ENCODE peak calls at places on chromosomes 4 and X, in eight cellular contexts. T, R, W, Z, Y, O, D and B are unnamed samples.

GRCh38 chr4:184267673-184268573 is 50.2 kb upstream of the ENPP6 start:
- DNase-seq in O (no peak), T (peak; percentile 52), W (peak; percentile 84), R (peak; percentile 37), Y (peak; percentile 81), Z (peak; percentile 89), D (no peak), B (no peak)

GRCh38 chrX:40721489-40722106 is 13.7 kb downstream of the MED14 start:
- DNase-seq in O (no peak), Z (no peak), Y (no peak), R (no peak), D (no peak), W (no peak), T (no peak), B (no peak)

GRCh38 chr4:177509346-177509745 is 67.1 kb upstream of the AGA start:
- DNase-seq in D (no peak), O (no peak), T (no peak), Y (no peak), R (no peak), W (no peak), Z (no peak), B (no peak)

GRCh38 chrX:49862093-49862492 is 17.2 kb upstream of the USP27X start:
- DNase-seq in D (no peak), Z (no peak), O (no peak), R (no peak), Y (no peak), T (no peak), W (no peak), B (no peak)

GRCh38 chr4:188297873-188298272 is 158.6 kb downstream of the TRIML1 start:
- DNase-seq in R (no peak), W (no peak), O (no peak), Y (peak; percentile 14), Z (no peak), T (no peak), D (no peak), B (no peak)

GRCh38 chrX:39990388-39990787 is 107.4 kb downstream of the BCOR start:
- DNase-seq in T (no peak), D (no peak), Y (no peak), Z (no peak), W (no peak), O (no peak), R (no peak), B (no peak)

GRCh38 chr4:135718019-135718418 is 1516.4 kb upstream of the PABPC4L start:
- DNase-seq in W (no peak), Z (peak; percentile 9), T (no peak), O (no peak), D (no peak), R (no peak), Y (no peak), B (no peak)

GRCh38 chrX:111270339-111270738 is at the start of gene CAPN6:
- DNase-seq in R (no peak), T (no peak), W (no peak), D (no peak), Z (no peak), O (peak; percentile 16), Y (no peak), B (peak; percentile 46)

GRCh38 chrX:4570141-4570540 is 856.7 kb upstream of the PRKX start:
- DNase-seq in Z (no peak), T (no peak), O (no peak), W (no peak), Y (no peak), R (no peak), D (no peak), B (no peak)

GRCh38 chrX:11363069-11363594 is 69.9 kb downstream of the AMELX start:
- DNase-seq in D (no peak), W (no peak), R (no peak), Y (no peak), T (no peak), Z (no peak), O (no peak), B (no peak)

GRCh38 chr4:32986236-32986635 is 2266.1 kb downstream of the PCDH7 start:
- DNase-seq in T (no peak), W (no peak), R (no peak), Y (no peak), D (no peak), O (no peak), Z (no peak), B (no peak)

DNA sequence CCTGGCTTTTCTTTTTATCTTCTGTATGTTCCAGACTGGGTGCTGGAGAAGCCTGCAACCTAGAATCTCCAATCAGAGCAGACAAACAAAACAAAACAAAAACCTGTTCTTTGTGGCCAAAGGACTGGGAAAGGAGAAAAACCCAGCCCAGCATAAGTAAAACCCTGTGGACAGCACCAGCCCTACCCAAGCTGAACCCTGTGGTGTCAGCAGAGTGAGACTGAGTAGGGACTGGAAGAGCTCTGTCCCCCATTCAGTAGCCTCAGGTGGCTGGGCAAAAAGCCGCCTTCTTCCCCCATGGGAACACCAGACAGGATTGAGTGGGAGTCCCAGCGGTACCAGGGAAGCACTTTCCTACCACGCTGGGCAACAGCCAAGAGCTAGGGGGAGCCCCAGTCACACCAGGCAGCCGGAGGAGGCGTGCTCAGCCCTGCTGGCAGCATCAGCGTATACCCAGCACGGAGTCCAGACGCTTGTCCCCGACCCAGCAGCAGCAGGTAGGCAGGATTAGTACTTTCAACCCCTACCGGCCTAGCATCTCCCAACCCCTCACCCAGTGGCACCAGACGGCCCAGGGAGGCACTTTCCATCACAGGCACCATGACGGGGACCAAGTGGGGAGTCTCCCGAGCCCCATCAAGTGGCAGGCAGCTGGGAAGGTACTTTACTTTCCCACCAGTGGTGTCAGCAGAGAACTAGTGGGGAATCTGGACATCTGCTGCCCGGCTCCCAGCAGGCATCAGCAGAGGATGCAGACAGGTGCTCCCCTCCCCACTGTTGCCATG is 8.6 kb upstream of the JADE3 start:
- DNase-seq in T (peak; percentile 17), O (peak; percentile 66), D (peak; percentile 64), Y (peak; percentile 14), W (peak; percentile 83), R (peak; percentile 80), Z (peak; percentile 38), B (peak; percentile 62)
- H3K4me3 ChIP-seq in T (no peak overlapping the region), O (peak overlapping the region; percentile 41), D (peak overlapping the region; percentile 42), Y (peak overlapping the region; percentile 70), W (peak overlapping the region; percentile 35), R (peak overlapping the region; percentile 46), Z (peak overlapping the region; percentile 59), B (peak overlapping the region; percentile 35)

GRCh38 chr4:116926631-116927295 is 158.6 kb downstream of the TRAM1L1 start:
- DNase-seq in R (no peak), D (no peak), O (no peak), W (no peak), Y (no peak), Z (no peak), T (no peak), B (peak; percentile 2)
- H3K4me3 ChIP-seq in R (no peak overlapping the region), D (no peak overlapping the region), O (peak overlapping the region; percentile 37), W (no peak overlapping the region), Y (no peak overlapping the region), Z (no peak overlapping the region), T (no peak overlapping the region), B (no peak overlapping the region)

GRCh38 chr4:150708004-150708403 is 126.1 kb downstream of the MAB21L2 start:
- DNase-seq in T (no peak), D (no peak), Z (no peak), R (no peak), W (no peak), O (no peak), Y (no peak), B (no peak)
- H3K4me3 ChIP-seq in T (no peak overlapping the region), D (no peak overlapping the region), Z (no peak overlapping the region), R (no peak overlapping the region), W (no peak overlapping the region), O (no peak overlapping the region), Y (no peak overlapping the region), B (no peak overlapping the region)

GRCh38 chr4:54229631-54230478 is 762 bp downstream of the PDGFRA start:
- DNase-seq in O (no peak), Z (no peak), Y (no peak), W (no peak), D (no peak), T (no peak), R (no peak), B (peak; percentile 72)
- H3K4me3 ChIP-seq in O (peak overlapping the region; percentile 15), Z (peak overlapping the region; percentile 4), Y (peak overlapping the region; percentile 81), W (no peak overlapping the region), D (peak overlapping the region; percentile 58), T (no peak overlapping the region), R (peak overlapping the region; percentile 24), B (peak overlapping the region; percentile 39)

DNA sequence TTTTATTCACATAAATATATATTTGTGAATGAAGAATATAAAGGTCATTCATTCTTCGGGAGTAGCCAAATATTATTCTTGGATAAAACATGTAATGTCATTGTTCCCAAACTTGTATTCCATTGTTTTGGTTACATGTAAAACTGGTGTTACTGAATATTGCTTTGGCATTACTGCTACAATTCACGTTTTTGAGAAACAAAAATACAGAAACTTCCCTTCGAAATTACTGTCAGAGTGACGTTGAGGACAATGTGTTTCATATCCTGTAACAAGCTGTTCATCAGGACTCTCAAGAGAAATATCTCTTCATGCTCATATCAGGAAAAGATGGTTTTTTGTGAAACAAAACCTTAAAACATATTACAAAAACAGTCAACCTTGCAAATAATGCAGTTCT is 258.9 kb upstream of the DDX53 start:
- DNase-seq in Y (no peak), T (no peak), R (no peak), Z (no peak), W (peak; percentile 26), D (no peak), O (no peak), B (no peak)
- H3K4me3 ChIP-seq in Y (no peak overlapping the region), T (no peak overlapping the region), R (no peak overlapping the region), Z (no peak overlapping the region), W (no peak overlapping the region), D (no peak overlapping the region), O (no peak overlapping the region), B (no peak overlapping the region)